ENCODE peak calls at places on chromosomes 6 and 20, in five cellular contexts. Y is fibroblast of lung, A is Calu3, C is lower leg skin, T is WTC11. S is an unnamed sample.

GRCh38 chr6:138115877-138116660 is 8.8 kb upstream of the PERP start:
- DNase-seq in C (no peak), A (peak; percentile 28), Y (peak; percentile 59), T (peak; percentile 22), S (no peak)

GRCh38 chr20:38601216-38602184 is at the start of gene ARHGAP40:
- DNase-seq in Y (peak; percentile 53), A (peak; percentile 88), T (peak; percentile 58), C (no peak), S (no peak)

GRCh38 chr6:43773050-43773956 is 3.3 kb downstream of the VEGFA start:
- DNase-seq in C (peak; percentile 85), A (peak; percentile 92), T (peak; percentile 62), Y (peak; percentile 19), S (no peak)

GRCh38 chr6:27452496-27452897 is 20.4 kb downstream of the ZNF184 start:
- DNase-seq in Y (peak; percentile 11), C (no peak), T (no peak), A (no peak), S (no peak)

GRCh38 chr6:43060034-43060754 is 763 bp downstream of the KLC4 start:
- DNase-seq in A (peak; percentile 55), Y (peak; percentile 16), C (no peak), T (no peak), S (no peak)

GRCh38 chr6:163730496-163731210 is 316.1 kb downstream of the QKI start:
- DNase-seq in Y (no peak), A (no peak), T (no peak), C (peak; percentile 70), S (no peak)

GRCh38 chr6:144248470-144249301 is 36.4 kb upstream of the UTRN start:
- DNase-seq in A (no peak), C (no peak), Y (peak; percentile 89), T (no peak), S (no peak)

GRCh38 chr20:44582321-44583025 is at the start of gene PKIG:
- DNase-seq in Y (peak; percentile 89), C (no peak), T (no peak), A (no peak), S (no peak)

GRCh38 chr6:147390909-147391536 is 117.5 kb upstream of the SAMD5 start:
- DNase-seq in Y (peak; percentile 15), C (no peak), A (no peak), T (no peak), S (no peak)

GRCh38 chr20:34403908-34404307 is 40.8 kb downstream of the ITCH start:
- DNase-seq in Y (no peak), C (no peak), T (no peak), A (no peak), S (no peak)

GRCh38 chr6:36595168-36595818 is 1.1 kb downstream of the SRSF3 start:
- DNase-seq in A (peak; percentile 53), T (no peak), Y (peak; percentile 54), C (peak; percentile 87), S (no peak)

GRCh38 chr20:51697119-51697826 is 70.9 kb downstream of the ATP9A start:
- DNase-seq in Y (peak; percentile 31), C (no peak), A (no peak), T (no peak), S (no peak)

DNA sequence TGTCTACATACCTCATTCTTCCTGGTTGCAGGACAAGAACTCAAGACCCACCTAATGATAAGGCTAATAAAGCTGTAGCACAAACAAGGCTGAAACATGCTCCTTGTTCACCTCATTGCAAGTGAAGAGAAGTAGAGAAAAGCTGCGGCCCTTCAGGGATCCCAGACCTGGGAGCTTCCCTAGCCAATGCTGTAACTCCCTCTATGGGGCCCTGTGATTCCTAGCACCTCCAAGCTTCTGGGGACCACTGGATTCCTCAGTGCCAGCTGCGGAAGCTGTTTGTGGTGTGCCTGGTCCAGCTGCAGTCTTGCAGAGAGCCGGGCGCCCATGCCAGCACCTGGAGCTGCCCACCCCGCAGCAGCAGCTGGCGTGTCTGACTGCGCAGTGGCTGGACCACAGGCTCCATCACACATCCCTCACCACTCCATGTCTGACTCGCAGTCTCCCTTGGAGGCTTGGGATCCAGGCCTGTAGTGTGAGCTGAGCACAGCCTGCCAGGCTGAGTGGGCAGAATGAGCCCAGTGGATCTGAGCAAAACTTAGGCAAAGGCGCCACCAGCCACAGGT is 737.2 kb upstream of the GJE1 start:
- DNase-seq in A (no peak), T (no peak), Y (no peak), C (no peak), S (no peak)
- TF ChIP-seq CTCF in A (no peak), T (no peak), Y (no peak), C (no peak), S (no peak)

GRCh38 chr20:48350291-48350988 is 477.4 kb downstream of the PREX1 start:
- DNase-seq in C (peak; percentile 36), A (no peak), Y (no peak), T (peak; percentile 74), S (no peak)
- TF ChIP-seq CTCF in C (no peak), A (peak; percentile 52), Y (no peak), T (peak; percentile 68), S (no peak)

GRCh38 chr6:8707956-8708772 is 272.8 kb upstream of the SLC35B3 start:
- DNase-seq in T (no peak), C (no peak), Y (peak; percentile 2), A (peak; percentile 13), S (no peak)
- TF ChIP-seq CTCF in T (no peak), C (no peak), Y (no peak), A (no peak), S (no peak)

GRCh38 chr6:25489399-25489798 is 162.6 kb upstream of the SCGN start:
- DNase-seq in C (no peak), A (no peak), T (no peak), Y (no peak), S (no peak)

GRCh38 chr6:25490018-25490865 is 161.8 kb upstream of the SCGN start:
- DNase-seq in T (peak; percentile 86), A (peak; percentile 86), C (peak; percentile 93), Y (peak; percentile 61), S (no peak)

GRCh38 chr6:25486580-25486979 is 165.4 kb upstream of the SCGN start:
- DNase-seq in T (no peak), Y (no peak), A (no peak), C (no peak), S (no peak)

GRCh38 chr6:25487012-25487411 is 165.0 kb upstream of the SCGN start:
- DNase-seq in A (no peak), C (no peak), Y (no peak), T (no peak), S (no peak)

DNA sequence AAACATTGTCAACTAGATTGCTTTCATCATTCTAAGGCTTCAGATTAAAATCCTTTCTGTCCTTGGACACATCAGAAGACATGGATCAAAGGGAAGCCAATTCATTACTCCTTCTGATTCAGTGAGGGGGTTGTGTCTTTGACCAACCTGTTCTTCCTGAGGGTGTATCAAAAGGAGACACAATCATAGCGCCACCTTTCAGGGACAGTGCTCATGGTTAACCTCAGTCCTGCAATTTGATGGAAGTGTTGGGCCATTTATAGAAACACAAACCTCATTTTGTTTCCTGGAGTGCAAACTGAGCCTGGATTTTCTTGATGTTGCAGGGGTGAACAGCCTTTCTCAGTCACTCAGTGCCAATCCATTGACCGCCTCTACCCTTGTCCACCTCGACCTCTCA is 163.9 kb upstream of the SCGN start:
- DNase-seq in A (no peak), Y (no peak), T (no peak), C (no peak), S (no peak)
- TF ChIP-seq CTCF in A (no peak), Y (no peak), T (no peak), C (no peak), S (no peak)

GRCh38 chr6:56400273-56400672 is 152.9 kb upstream of the COL21A1 start:
- DNase-seq in C (no peak), A (no peak), T (no peak), Y (no peak), S (no peak)

GRCh38 chr6:56396435-56396834 is 149.1 kb upstream of the COL21A1 start:
- DNase-seq in Y (no peak), A (no peak), T (no peak), C (no peak), S (no peak)

GRCh38 chr6:56401477-56402070 is 154.2 kb upstream of the COL21A1 start:
- DNase-seq in T (no peak), C (no peak), Y (no peak), A (no peak), S (no peak)

GRCh38 chr6:56399672-56400263 is 152.4 kb upstream of the COL21A1 start:
- DNase-seq in T (no peak), C (no peak), A (peak; percentile 39), Y (no peak), S (no peak)

GRCh38 chr6:56399250-56399671 is 151.9 kb upstream of the COL21A1 start:
- DNase-seq in T (no peak), C (no peak), A (no peak), Y (peak; percentile 63), S (no peak)
- TF ChIP-seq CTCF in T (no peak), C (no peak), A (no peak), Y (no peak), S (no peak)

GRCh38 chr6:107080036-107080435 is 35.3 kb downstream of the BEND3 start:
- DNase-seq in Y (no peak), C (peak; percentile 54), A (peak; percentile 12), T (peak; percentile 47), S (no peak)
- TF ChIP-seq CTCF in Y (no peak), C (no peak), A (no peak), T (peak; percentile 4), S (no peak)